ENCODE peak calls at places on chromosome 1, in seven cellular contexts. E is A549, H is fibroblast of lung, U is astrocyte of the spinal cord, P is keratinocyte, C is NB4, L is epithelial cell of esophagus. B is an unnamed sample.

GRCh38 chr1:49333946-49334345 is 557.3 kb upstream of the BEND5 start:
- DNase-seq in E (no peak), H (no peak), U (no peak), P (no peak), C (no peak), L (peak; percentile 3), B (no peak)

GRCh38 chr1:59568158-59568935 is 246.4 kb upstream of the HOOK1 start:
- DNase-seq in E (peak; percentile 7), H (peak; percentile 38), U (no peak), P (no peak), C (no peak), L (peak; percentile 62), B (no peak)

GRCh38 chr1:108570128-108570527 is 10.2 kb downstream of the EEIG2 start:
- DNase-seq in E (peak; percentile 32), H (no peak), U (no peak), P (no peak), C (peak; percentile 71), L (peak; percentile 50), B (no peak)

GRCh38 chr1:209416009-209416408 is 167.5 kb upstream of the CAMK1G start:
- DNase-seq in E (peak; percentile 29), H (no peak), U (peak; percentile 33), P (peak; percentile 100), C (no peak), L (peak; percentile 100), B (no peak)

GRCh38 chr1:64470670-64471217 is 815 bp downstream of the CACHD1 start:
- DNase-seq in E (peak; percentile 6), H (peak; percentile 18), U (peak; percentile 32), P (no peak), C (no peak), L (peak; percentile 20), B (peak; percentile 11)

GRCh38 chr1:68231627-68232303 is 558 bp downstream of the WLS start:
- DNase-seq in E (peak; percentile 17), H (peak; percentile 90), U (peak; percentile 85), P (no peak), C (no peak), L (peak; percentile 63), B (peak; percentile 80)

GRCh38 chr1:229221106-229222019 is 49.5 kb upstream of the RAB4A start:
- DNase-seq in E (peak; percentile 95), H (peak; percentile 92), U (peak; percentile 58), P (no peak), C (no peak), L (peak; percentile 71), B (peak; percentile 37)

GRCh38 chr1:16376971-16377370 is 9.9 kb downstream of the SZRD1 start:
- DNase-seq in E (no peak), H (no peak), U (no peak), P (no peak), C (no peak), L (no peak), B (no peak)

GRCh38 chr1:209063816-209064664 is 519.5 kb upstream of the CAMK1G start:
- DNase-seq in E (no peak), H (no peak), U (no peak), P (no peak), C (peak; percentile 12), L (no peak), B (no peak)

GRCh38 chr1:160618763-160619274 is 28.0 kb downstream of the SLAMF1 start:
- DNase-seq in E (peak; percentile 51), H (no peak), U (no peak), P (no peak), C (peak; percentile 38), L (peak; percentile 7), B (no peak)

GRCh38 chr1:85049735-85050166 is 1.5 kb upstream of the MCOLN3 start:
- DNase-seq in E (no peak), H (no peak), U (no peak), P (no peak), C (no peak), L (no peak), B (no peak)
- TF ChIP-seq CTCF in E (no peak), H (no peak), U (no peak), P (no peak), C (no peak), L (no peak), B (no peak)

GRCh38 chr1:233587958-233588799 is 25.7 kb upstream of the KCNK1 start:
- DNase-seq in E (no peak), H (no peak), U (no peak), P (no peak), C (no peak), L (no peak), B (no peak)
- H3K4me3 ChIP-seq in E (no peak overlapping the region), H (no peak overlapping the region), U (no peak overlapping the region), P (no peak overlapping the region), C (no peak overlapping the region), L (no peak overlapping the region), B (no peak overlapping the region)

GRCh38 chr1:92298213-92298572 is 594 bp downstream of the GLMN start:
- DNase-seq in E (no peak), H (no peak), U (no peak), P (no peak), C (no peak), L (no peak), B (no peak)
- TF ChIP-seq CTCF in E (peak; percentile 19), H (peak; percentile 12), U (no peak), P (no peak), C (no peak), L (peak; percentile 24), B (no peak)

GRCh38 chr1:2831596-2832212 is 30.2 kb upstream of the TTC34 start:
- DNase-seq in E (no peak), H (no peak), U (no peak), P (no peak), C (no peak), L (no peak), B (no peak)
- H3K4me3 ChIP-seq in E (no peak overlapping the region), H (no peak overlapping the region), U (no peak overlapping the region), P (no peak overlapping the region), C (no peak overlapping the region), L (no peak overlapping the region), B (no peak overlapping the region)

DNA sequence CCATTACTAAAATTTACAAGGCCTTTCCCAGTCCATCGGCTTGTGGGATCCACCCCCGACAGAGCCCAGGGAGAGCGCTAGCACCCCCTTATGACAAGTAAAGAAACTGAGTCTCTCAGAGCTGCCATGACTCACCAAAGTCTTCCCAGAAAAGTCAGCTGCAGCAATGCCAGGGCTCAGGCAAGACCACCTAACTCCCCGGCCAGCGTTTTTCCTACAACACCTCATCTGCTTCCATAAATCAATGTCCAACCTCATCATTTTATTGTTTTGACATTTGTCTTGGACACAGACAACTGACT is 15.0 kb downstream of the DHCR24 start:
- DNase-seq in E (no peak), H (no peak), U (no peak), P (no peak), C (no peak), L (no peak), B (no peak)
- TF ChIP-seq CTCF in E (peak; percentile 8), H (peak; percentile 13), U (peak; percentile 6), P (no peak), C (no peak), L (no peak), B (no peak)

GRCh38 chr1:117301906-117302305 is 65.3 kb upstream of the MAN1A2 start:
- DNase-seq in E (no peak), H (no peak), U (no peak), P (no peak), C (no peak), L (no peak), B (no peak)
- H3K4me3 ChIP-seq in E (no peak overlapping the region), H (no peak overlapping the region), U (no peak overlapping the region), P (no peak overlapping the region), C (no peak overlapping the region), L (no peak overlapping the region), B (no peak overlapping the region)

DNA sequence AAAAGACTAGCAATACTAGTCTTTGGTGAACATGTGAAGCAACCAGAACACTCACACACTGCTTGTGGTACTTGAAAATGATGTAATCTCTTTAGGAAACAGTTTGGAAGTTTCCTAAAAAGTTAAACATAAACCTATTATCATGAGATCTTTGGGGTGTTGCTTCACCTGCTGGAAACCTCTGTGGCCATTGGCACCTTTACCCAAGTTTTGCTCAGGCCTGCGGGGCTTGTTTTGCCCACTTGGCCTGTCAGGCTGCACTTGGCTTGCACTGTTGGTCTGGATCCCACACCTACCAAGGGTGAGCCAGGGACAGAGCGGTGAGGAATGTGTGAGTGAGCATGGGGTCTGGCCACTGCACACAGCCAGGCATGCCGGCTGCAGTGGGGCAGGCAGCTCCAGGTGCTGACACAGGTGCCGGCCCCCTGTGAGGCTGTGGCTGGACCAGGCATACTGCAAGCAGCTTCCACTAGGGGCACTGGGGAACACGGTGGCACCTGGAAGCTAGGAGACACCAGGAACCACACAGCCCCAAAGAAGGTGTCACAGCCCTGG is 14.4 kb upstream of the FNBP1L start:
- DNase-seq in E (no peak), H (no peak), U (no peak), P (no peak), C (no peak), L (peak; percentile 27), B (no peak)
- TF ChIP-seq CTCF in E (no peak), H (no peak), U (peak; percentile 17), P (peak; percentile 44), C (no peak), L (peak; percentile 36), B (peak; percentile 7)

GRCh38 chr1:20290624-20291597 is at the start of gene VWA5B1:
- DNase-seq in E (no peak), H (no peak), U (no peak), P (no peak), C (peak; percentile 51), L (no peak), B (no peak)
- H3K4me3 ChIP-seq in E (no peak within 1 kb of the TSS), H (no peak within 1 kb of the TSS), U (no peak within 1 kb of the TSS), P (no peak within 1 kb of the TSS), C (no peak within 1 kb of the TSS), L (no peak within 1 kb of the TSS), B (no peak within 1 kb of the TSS)

B was measured in fibroblast of mammary gland.